ENCODE peak calls at places on chromosomes 6 and 20, in five cellular contexts. One of them, this sample, is unnamed.

GRCh38 chr6:35082733-35083403 is 58.3 kb downstream of the TCP11 start:
- DNase-seq in ELR: no peak
- DNase-seq in nucleus accumbens: no peak
- DNase-seq in GM19239: no peak
- DNase-seq in mammary epithelial cell: no peak
- DNase-seq in this sample: no peak

GRCh38 chr6:47737406-47737805 is 39.0 kb downstream of the ADGRF4 start:
- DNase-seq in GM19239: no peak
- DNase-seq in nucleus accumbens: no peak
- DNase-seq in ELR: no peak
- DNase-seq in mammary epithelial cell: no peak
- DNase-seq in this sample: no peak

GRCh38 chr6:73062837-73063236 is 162.5 kb downstream of the KHDC1L start:
- DNase-seq in mammary epithelial cell: no peak
- DNase-seq in GM19239: no peak
- DNase-seq in ELR: no peak
- DNase-seq in nucleus accumbens: no peak
- DNase-seq in this sample: no peak

GRCh38 chr6:167781066-167781767 is 45.5 kb upstream of the AFDN start:
- DNase-seq in mammary epithelial cell: no peak
- DNase-seq in GM19239: no peak
- DNase-seq in nucleus accumbens: no peak
- DNase-seq in ELR: no peak
- DNase-seq in this sample: no peak

GRCh38 chr20:6122111-6122872 is 538 bp downstream of the FERMT1 start:
- DNase-seq in GM19239: no peak
- DNase-seq in nucleus accumbens: no peak
- DNase-seq in mammary epithelial cell: peak; percentile 87
- DNase-seq in ELR: peak; percentile 39
- DNase-seq in this sample: no peak

GRCh38 chr6:125793280-125793679 is 2.5 kb downstream of the NCOA7 start:
- DNase-seq in nucleus accumbens: no peak
- DNase-seq in mammary epithelial cell: no peak
- DNase-seq in GM19239: no peak
- DNase-seq in ELR: no peak
- DNase-seq in this sample: no peak

GRCh38 chr6:39076086-39076992 is 27.8 kb downstream of the GLP1R start:
- DNase-seq in nucleus accumbens: no peak
- DNase-seq in mammary epithelial cell: no peak
- DNase-seq in ELR: no peak
- DNase-seq in GM19239: no peak
- DNase-seq in this sample: no peak

GRCh38 chr20:48807586-48808381 is 20.0 kb downstream of the PREX1 start:
- DNase-seq in nucleus accumbens: peak; percentile 71
- DNase-seq in ELR: no peak
- DNase-seq in GM19239: no peak
- DNase-seq in mammary epithelial cell: no peak
- DNase-seq in this sample: peak; percentile 63

GRCh38 chr20:7272512-7272911 is 505.0 kb downstream of the BMP2 start:
- DNase-seq in ELR: no peak
- DNase-seq in mammary epithelial cell: no peak
- DNase-seq in nucleus accumbens: no peak
- DNase-seq in GM19239: no peak
- DNase-seq in this sample: no peak

GRCh38 chr6:10564975-10565374 is 43.8 kb downstream of the GCNT2 start:
- DNase-seq in GM19239: no peak
- DNase-seq in nucleus accumbens: no peak
- DNase-seq in ELR: no peak
- DNase-seq in mammary epithelial cell: no peak
- DNase-seq in this sample: no peak

GRCh38 chr6:15893556-15894253 is 230.9 kb upstream of the DTNBP1 start:
- DNase-seq in ELR: peak; percentile 36
- DNase-seq in GM19239: no peak
- DNase-seq in mammary epithelial cell: peak; percentile 35
- DNase-seq in nucleus accumbens: no peak
- DNase-seq in this sample: no peak

This sample was measured in amygdala.